ENCODE peak calls at places on chromosomes 7 and 10, in nine cellular contexts. P, W, C, R, A, X, D, J and V are unnamed samples.

GRCh38 chr7:12727455-12728191 is 40.2 kb downstream of the ARL4A start:
- DNase-seq in P (no peak), W (no peak), C (no peak), R (no peak), A (no peak), X (no peak), D (no peak), J (peak), V (no peak)

GRCh38 chr10:77530011-77530410 is 107.6 kb downstream of the KCNMA1 start:
- DNase-seq in P (no peak), W (no peak), C (no peak), R (peak), A (no peak), X (no peak), D (no peak), J (no peak), V (no peak)

GRCh38 chr10:22615819-22616499 is 98.4 kb downstream of the PIP4K2A start:
- DNase-seq in P (peak), W (no peak), C (peak), R (peak), A (no peak), X (peak), D (no peak), J (no peak), V (peak)

GRCh38 chr10:78763217-78763616 is 305.5 kb upstream of the ZMIZ1 start:
- DNase-seq in P (no peak), W (no peak), C (no peak), R (no peak), A (no peak), X (no peak), D (no peak), J (no peak), V (no peak)

GRCh38 chr7:144531181-144531580 is 127.7 kb upstream of the NOBOX start:
- DNase-seq in P (no peak), W (no peak), C (no peak), R (no peak), A (no peak), X (no peak), D (no peak), J (peak), V (no peak)

GRCh38 chr7:29106128-29106988 is 40.0 kb downstream of the CPVL start:
- DNase-seq in P (peak), W (no peak), C (no peak), R (peak), A (peak), X (peak), D (peak), J (peak), V (no peak)

GRCh38 chr10:97919012-97919411 is 69.4 kb downstream of the GOLGA7B start:
- DNase-seq in P (no peak), W (no peak), C (no peak), R (peak), A (peak), X (no peak), D (peak), J (peak), V (no peak)

GRCh38 chr7:40447345-40447744 is 312.5 kb downstream of the SUGCT start:
- DNase-seq in P (no peak), W (no peak), C (no peak), R (peak), A (no peak), X (no peak), D (no peak), J (no peak), V (no peak)

GRCh38 chr7:1679326-1679965 is 9.4 kb downstream of the ELFN1 start:
- DNase-seq in P (peak), W (no peak), C (no peak), R (no peak), A (no peak), X (peak), D (no peak), J (no peak), V (no peak)

GRCh38 chr10:18660816-18661431 is 1.7 kb downstream of the ARL5B start:
- DNase-seq in P (no peak), W (no peak), C (no peak), R (no peak), A (no peak), X (no peak), D (no peak), J (no peak), V (no peak)

GRCh38 chr7:139078911-139079310 is 30.6 kb downstream of the ZC3HAV1 start:
- DNase-seq in P (no peak), W (no peak), C (no peak), R (no peak), A (no peak), X (no peak), D (no peak), J (no peak), V (no peak)

GRCh38 chr7:92359801-92360200 is 87.5 kb upstream of the GATAD1 start:
- DNase-seq in P (no peak), W (no peak), C (no peak), R (no peak), A (no peak), X (no peak), D (no peak), J (peak), V (no peak)

GRCh38 chr7:136049818-136050461 is 72.8 kb upstream of the MTPN start:
- DNase-seq in P (no peak), W (no peak), C (no peak), R (peak), A (no peak), X (no peak), D (no peak), J (no peak), V (peak)

GRCh38 chr7:159117366-159118219 is 27.1 kb downstream of the VIPR2 start:
- DNase-seq in P (no peak), W (no peak), C (no peak), R (no peak), A (no peak), X (no peak), D (no peak), J (no peak), V (no peak)

GRCh38 chr10:501596-501995 is 187.9 kb downstream of the DIP2C start:
- DNase-seq in P (peak), W (no peak), C (no peak), R (peak), A (no peak), X (no peak), D (peak), J (peak), V (no peak)

GRCh38 chr10:8069627-8070026 is 15.1 kb downstream of the GATA3 start:
- DNase-seq in P (no peak), W (no peak), C (no peak), R (no peak), A (no peak), X (no peak), D (no peak), J (no peak), V (no peak)

GRCh38 chr10:17287151-17287550 is 59.1 kb downstream of the VIM start:
- DNase-seq in P (no peak), W (no peak), C (no peak), R (no peak), A (no peak), X (no peak), D (no peak), J (no peak), V (no peak)

GRCh38 chr10:17292375-17292774 is 64.3 kb downstream of the VIM start:
- DNase-seq in P (no peak), W (no peak), C (no peak), R (no peak), A (no peak), X (no peak), D (no peak), J (no peak), V (no peak)

GRCh38 chr10:17289763-17290162 is 61.7 kb downstream of the VIM start:
- DNase-seq in P (no peak), W (no peak), C (no peak), R (no peak), A (no peak), X (no peak), D (no peak), J (no peak), V (no peak)

GRCh38 chr10:17286562-17287089 is 58.6 kb downstream of the VIM start:
- DNase-seq in P (no peak), W (no peak), C (no peak), R (no peak), A (no peak), X (no peak), D (no peak), J (no peak), V (no peak)

DNA sequence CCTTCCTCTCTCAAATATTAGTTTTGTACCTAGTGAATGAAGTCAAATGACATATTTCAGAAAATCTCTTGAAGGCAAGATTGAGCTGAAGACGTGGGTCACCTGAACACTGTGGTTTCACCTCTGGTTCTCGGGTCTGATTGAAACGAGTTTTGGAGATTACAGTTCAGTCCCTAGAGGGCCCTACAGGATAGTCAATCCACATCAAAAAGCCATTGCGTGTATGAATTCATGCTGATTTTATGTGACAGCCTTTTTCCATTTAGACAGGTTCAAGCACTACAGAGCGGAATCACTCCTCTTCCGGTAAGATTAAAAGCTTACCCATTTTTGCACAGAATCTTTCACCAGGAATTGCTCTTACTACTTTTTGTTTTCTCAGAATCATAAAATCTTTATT is 62.2 kb downstream of the VIM start:
- DNase-seq in P (no peak), W (no peak), C (no peak), R (peak), A (peak), X (no peak), D (peak), J (peak), V (peak)
- TF ChIP-seq CTCF in P (no peak), W (no peak), C (no peak), R (peak), A (peak), X (peak), D (peak), J (no peak), V (peak)

GRCh38 chr7:147707926-147708325 is 882.6 kb upstream of the C7orf33 start:
- DNase-seq in P (no peak), W (no peak), C (no peak), R (no peak), A (no peak), X (no peak), D (no peak), J (no peak), V (no peak)

GRCh38 chr7:147708871-147709270 is 881.7 kb upstream of the C7orf33 start:
- DNase-seq in P (no peak), W (no peak), C (no peak), R (no peak), A (no peak), X (no peak), D (no peak), J (no peak), V (no peak)

GRCh38 chr7:147711429-147711828 is 879.1 kb upstream of the C7orf33 start:
- DNase-seq in P (no peak), W (no peak), C (no peak), R (no peak), A (no peak), X (no peak), D (no peak), J (no peak), V (no peak)
- H3K4me3 ChIP-seq in P (no peak), W (no peak), C (no peak), R (no peak), A (no peak), X (no peak), D (no peak), J (no peak), V (no peak)

GRCh38 chr7:50446542-50446960 is 3.6 kb downstream of the FIGNL1 start:
- DNase-seq in P (no peak), W (no peak), C (no peak), R (peak), A (peak), X (no peak), D (peak), J (peak), V (no peak)

GRCh38 chr7:50449501-50449880 is 659 bp downstream of the FIGNL1 start:
- DNase-seq in P (no peak), W (no peak), C (no peak), R (no peak), A (no peak), X (no peak), D (no peak), J (no peak), V (no peak)

GRCh38 chr7:50448823-50449222 is 1.3 kb downstream of the FIGNL1 start:
- DNase-seq in P (no peak), W (no peak), C (no peak), R (no peak), A (no peak), X (no peak), D (no peak), J (no peak), V (no peak)

GRCh38 chr7:50449881-50450690 is at the start of gene FIGNL1:
- DNase-seq in P (peak), W (no peak), C (peak), R (peak), A (peak), X (peak), D (peak), J (peak), V (peak)

GRCh38 chr7:50450691-50451051 is 521 bp upstream of the FIGNL1 start:
- DNase-seq in P (no peak), W (no peak), C (no peak), R (no peak), A (peak), X (no peak), D (no peak), J (no peak), V (no peak)
- TF ChIP-seq CTCF in P (no peak), W (no peak), C (no peak), R (no peak), A (peak), X (no peak), D (no peak), J (no peak), V (no peak)

GRCh38 chr10:91539930-91540329 is 92.9 kb downstream of the PPP1R3C start:
- DNase-seq in P (no peak), W (no peak), C (no peak), R (no peak), A (no peak), X (no peak), D (no peak), J (no peak), V (no peak)
- H3K4me3 ChIP-seq in P (no peak), W (no peak), C (no peak), R (no peak), A (no peak), X (no peak), D (no peak), J (no peak), V (no peak)

GRCh38 chr10:32211046-32211363 is 136.0 kb downstream of the EPC1 start:
- DNase-seq in P (no peak), W (no peak), C (no peak), R (no peak), A (no peak), X (no peak), D (no peak), J (no peak), V (no peak)
- TF ChIP-seq CTCF in P (no peak), W (no peak), C (no peak), R (no peak), A (no peak), X (no peak), D (no peak), J (no peak), V (no peak)

DNA sequence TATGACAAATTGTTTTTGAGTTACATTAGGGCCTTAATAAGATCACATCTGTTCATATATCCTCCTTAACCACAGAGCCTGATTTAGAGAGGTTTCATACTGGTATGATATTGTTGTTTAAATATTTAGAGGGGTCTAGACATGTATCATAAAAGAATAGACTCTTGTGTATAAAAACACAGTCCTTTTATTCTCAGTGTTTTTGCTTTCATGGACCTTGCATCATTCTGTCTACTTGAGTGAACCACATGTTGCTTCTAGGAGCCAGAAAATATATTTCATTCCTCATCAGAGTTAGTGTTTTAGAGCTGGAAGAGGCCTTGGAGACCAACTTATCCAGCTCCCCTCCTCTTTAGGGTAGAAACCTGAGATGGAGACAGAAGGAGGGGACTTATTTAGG is 312.8 kb downstream of the LRMDA start:
- DNase-seq in P (no peak), W (no peak), C (no peak), R (no peak), A (no peak), X (no peak), D (peak), J (no peak), V (no peak)
- H3K4me3 ChIP-seq in P (no peak), W (no peak), C (no peak), R (no peak), A (no peak), X (no peak), D (no peak), J (no peak), V (no peak)